ENCODE peak calls at places on chromosomes 12 and 14, in ten cellular contexts. W is AG09309, Q is GM10248, T is PC-9, N is left lung, I is lower leg skin, Y is mucosa of descending colon, K is choroid plexus epithelial cell, R is uterus, F is lower lobe of right lung. Z is an unnamed sample.

GRCh38 chr14:61927015-61927414 is 164.8 kb downstream of the SNAPC1 start:
- DNase-seq in W (no peak), Q (no peak), T (peak), N (no peak), I (no peak), Y (no peak), K (peak), R (no peak), F (no peak), Z (no peak)

GRCh38 chr12:52612431-52613290 is 5.7 kb downstream of the KRT73 start:
- DNase-seq in W (no peak), Q (no peak), T (no peak), N (no peak), I (no peak), Y (no peak), K (no peak), R (no peak), F (no peak), Z (no peak)

GRCh38 chr12:113474635-113475436 is 3.2 kb upstream of the LHX5 start:
- DNase-seq in W (no peak), Q (no peak), T (no peak), N (no peak), I (no peak), Y (no peak), K (no peak), R (no peak), F (no peak), Z (peak)

GRCh38 chr14:72745546-72745945 is 148.4 kb downstream of the DPF3 start:
- DNase-seq in W (no peak), Q (no peak), T (no peak), N (no peak), I (no peak), Y (no peak), K (peak), R (no peak), F (no peak), Z (no peak)

GRCh38 chr12:68374315-68374982 is 42.3 kb upstream of the MDM1 start:
- DNase-seq in W (no peak), Q (peak), T (peak), N (no peak), I (no peak), Y (no peak), K (no peak), R (no peak), F (no peak), Z (no peak)

GRCh38 chr12:2955888-2956287 is 3.3 kb upstream of the TEAD4 start:
- DNase-seq in W (no peak), Q (no peak), T (no peak), N (no peak), I (no peak), Y (no peak), K (no peak), R (no peak), F (no peak), Z (no peak)

GRCh38 chr12:7959278-7960063 is 23.5 kb upstream of the SLC2A3 start:
- DNase-seq in W (no peak), Q (peak), T (peak), N (peak), I (no peak), Y (peak), K (peak), R (no peak), F (no peak), Z (no peak)

GRCh38 chr12:54390668-54391551 is 6.4 kb upstream of the ZNF385A start:
- DNase-seq in W (no peak), Q (peak), T (no peak), N (peak), I (no peak), Y (peak), K (peak), R (no peak), F (no peak), Z (peak)

GRCh38 chr14:101174522-101174838 is 271.0 kb upstream of the RTL1 start:
- DNase-seq in W (no peak), Q (no peak), T (no peak), N (peak), I (no peak), Y (no peak), K (no peak), R (no peak), F (no peak), Z (no peak)

GRCh38 chr14:63759454-63759853 is 31.6 kb upstream of the SGPP1 start:
- DNase-seq in W (peak), Q (peak), T (no peak), N (no peak), I (no peak), Y (no peak), K (peak), R (no peak), F (no peak), Z (no peak)

GRCh38 chr14:63761356-63762117 is 33.7 kb upstream of the SGPP1 start:
- DNase-seq in W (no peak), Q (no peak), T (no peak), N (no peak), I (no peak), Y (no peak), K (no peak), R (no peak), F (peak), Z (no peak)

GRCh38 chr14:63757211-63757610 is 29.3 kb upstream of the SGPP1 start:
- DNase-seq in W (no peak), Q (no peak), T (no peak), N (no peak), I (no peak), Y (no peak), K (no peak), R (no peak), F (no peak), Z (no peak)

GRCh38 chr14:63764103-63764502 is 36.2 kb upstream of the SGPP1 start:
- DNase-seq in W (no peak), Q (no peak), T (no peak), N (no peak), I (no peak), Y (no peak), K (no peak), R (no peak), F (no peak), Z (no peak)

GRCh38 chr14:63760014-63760413 is 32.1 kb upstream of the SGPP1 start:
- DNase-seq in W (no peak), Q (peak), T (no peak), N (no peak), I (no peak), Y (no peak), K (no peak), R (no peak), F (no peak), Z (no peak)
- TF ChIP-seq CTCF in W (no peak), Q (no peak), T (no peak), N (no peak), I (no peak), Y (no peak), K (no peak), R (no peak), F (no peak), Z (no peak)

DNA sequence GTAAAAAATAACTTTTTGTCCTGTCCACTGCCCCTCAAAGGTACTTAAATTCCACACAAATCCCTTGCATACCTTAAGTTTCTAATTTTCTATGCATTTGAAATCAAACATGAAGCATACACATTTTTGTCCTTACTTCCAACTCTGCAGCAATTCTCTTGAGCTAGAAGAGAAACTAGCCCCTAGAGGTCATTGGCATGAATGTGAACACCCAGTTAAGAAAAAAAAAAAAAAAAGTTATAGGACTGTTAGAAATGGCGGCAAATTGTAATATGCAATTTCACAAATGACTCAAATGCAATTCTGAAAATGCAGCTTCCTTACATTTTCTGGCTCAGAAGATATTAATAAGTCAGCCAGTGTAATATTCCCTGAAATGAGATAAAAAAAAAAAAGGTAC is 4.6 kb upstream of the ESR2 start:
- DNase-seq in W (no peak), Q (no peak), T (no peak), N (no peak), I (no peak), Y (no peak), K (peak), R (no peak), F (no peak), Z (no peak)
- TF ChIP-seq CTCF in W (no peak), Q (no peak), T (no peak), N (no peak), I (no peak), Y (no peak), K (no peak), R (no peak), F (no peak), Z (no peak)

GRCh38 chr12:124332068-124332672 is 37.3 kb downstream of the RFLNA start:
- DNase-seq in W (no peak), Q (no peak), T (no peak), N (no peak), I (no peak), Y (no peak), K (no peak), R (no peak), F (no peak), Z (no peak)
- TF ChIP-seq CTCF in W (peak), Q (no peak), T (peak), N (no peak), I (no peak), Y (no peak), K (peak), R (no peak), F (peak), Z (no peak)

GRCh38 chr12:77213316-77213715 is 147.9 kb upstream of the E2F7 start:
- DNase-seq in W (no peak), Q (no peak), T (no peak), N (no peak), I (no peak), Y (peak), K (no peak), R (peak), F (no peak), Z (no peak)
- TF ChIP-seq CTCF in W (no peak), Q (no peak), T (no peak), N (no peak), I (no peak), Y (no peak), K (no peak), R (no peak), F (no peak), Z (no peak)

GRCh38 chr14:106802413-106803364 is 1276.3 kb downstream of the TMEM121 start:
- DNase-seq in W (no peak), Q (peak), T (no peak), N (no peak), I (no peak), Y (peak), K (no peak), R (no peak), F (no peak), Z (no peak)
- TF ChIP-seq CTCF in W (no peak), Q (peak), T (peak), N (no peak), I (no peak), Y (no peak), K (no peak), R (no peak), F (no peak), Z (no peak)

Z was measured in D721Med.